ENCODE peak calls at places on chromosomes 16 and 17, in ten cellular contexts. Z is lung; W is activated T-helper 1 cell treated with anti-CD3 and anti-CD28 coated beads, Interleukin-2, amount 50 U/mL, for 16 hours; Y is A172; J is stimulated activated CD4-positive, alpha-beta T cell treated with anti-CD3 and anti-CD28 coated beads, Interleukin-2, amount 100 ng/mL, for 48 hours; D is AG08395; U is stimulated activated naive CD8-positive, alpha-beta T cell treated with anti-CD3 and anti-CD28 coated beads, Interleukin-15, amount 100 ng/mL, for 72 hours; R is mucosa of descending colon; X is C1 segment of cervical spinal cord; T is activated CD4-positive, CD25-positive, alpha-beta regulatory T cell. G is an unnamed sample.
A peak's percentile ranks its signal among the peaks of the same experiment; 100 is the strongest.

GRCh38 chr17:47791025-47791424 is 30.6 kb downstream of the OSBPL7 start:
- DNase-seq in Z (no peak), W (no peak), Y (no peak), J (no peak), D (no peak), U (no peak), R (no peak), X (no peak), T (no peak), G (no peak)

GRCh38 chr17:48724241-48725004 is 1.4 kb downstream of the PRAC2 start:
- DNase-seq in Z (peak; percentile 82), W (peak; percentile 46), Y (peak; percentile 63), J (peak; percentile 83), D (peak; percentile 70), U (peak; percentile 73), R (peak; percentile 91), X (peak; percentile 10), T (peak; percentile 70), G (peak; percentile 18)

GRCh38 chr17:9729735-9730420 is 61.5 kb downstream of the DHRS7C start:
- DNase-seq in Z (no peak), W (no peak), Y (peak; percentile 66), J (no peak), D (no peak), U (no peak), R (no peak), X (no peak), T (no peak), G (no peak)

GRCh38 chr17:61196799-61197198 is 202.8 kb upstream of the TBX2 start:
- DNase-seq in Z (no peak), W (no peak), Y (no peak), J (no peak), D (no peak), U (no peak), R (no peak), X (no peak), T (no peak), G (no peak)

GRCh38 chr16:56451753-56452689 is 667 bp downstream of the OGFOD1 start:
- DNase-seq in Z (no peak), W (no peak), Y (peak; percentile 44), J (no peak), D (peak; percentile 70), U (no peak), R (peak; percentile 54), X (peak; percentile 51), T (no peak), G (peak; percentile 15)

GRCh38 chr17:66985338-66985737 is 20.8 kb downstream of the CACNG4 start:
- DNase-seq in Z (no peak), W (no peak), Y (no peak), J (no peak), D (no peak), U (no peak), R (no peak), X (no peak), T (no peak), G (no peak)

GRCh38 chr16:27965801-27966200 is 97.7 kb downstream of the GSG1L start:
- DNase-seq in Z (no peak), W (no peak), Y (no peak), J (no peak), D (no peak), U (no peak), R (no peak), X (no peak), T (no peak), G (no peak)

GRCh38 chr16:10556240-10556639 is 24.2 kb downstream of the EMP2 start:
- DNase-seq in Z (no peak), W (no peak), Y (no peak), J (no peak), D (no peak), U (no peak), R (no peak), X (no peak), T (no peak), G (no peak)

GRCh38 chr17:68640601-68641000 is 39.4 kb upstream of the FAM20A start:
- DNase-seq in Z (no peak), W (no peak), Y (no peak), J (no peak), D (no peak), U (no peak), R (no peak), X (no peak), T (no peak), G (no peak)

GRCh38 chr16:84883301-84883700 is 63.5 kb downstream of the CRISPLD2 start:
- DNase-seq in Z (no peak), W (no peak), Y (no peak), J (no peak), D (peak; percentile 51), U (no peak), R (no peak), X (no peak), T (no peak), G (no peak)

GRCh38 chr16:21272253-21272652 is 5.8 kb downstream of the CRYM start:
- DNase-seq in Z (no peak), W (no peak), Y (no peak), J (no peak), D (no peak), U (no peak), R (no peak), X (no peak), T (no peak), G (no peak)

GRCh38 chr16:71467810-71468209 is 5.8 kb upstream of the ZNF23 start:
- DNase-seq in Z (no peak), W (peak; percentile 14), Y (no peak), J (peak; percentile 28), D (peak; percentile 70), U (peak; percentile 11), R (no peak), X (no peak), T (peak; percentile 16), G (peak; percentile 3)

GRCh38 chr16:58041628-58041955 is 16.0 kb downstream of the MMP15 start:
- DNase-seq in Z (no peak), W (no peak), Y (no peak), J (no peak), D (no peak), U (no peak), R (no peak), X (no peak), T (no peak), G (no peak)

GRCh38 chr17:15377608-15378007 is 36.2 kb upstream of the TEKT3 start:
- DNase-seq in Z (no peak), W (no peak), Y (peak; percentile 90), J (no peak), D (peak; percentile 75), U (no peak), R (no peak), X (no peak), T (no peak), G (no peak)

GRCh38 chr17:66414528-66415175 is 112.2 kb downstream of the PRKCA start:
- DNase-seq in Z (no peak), W (no peak), Y (no peak), J (no peak), D (no peak), U (no peak), R (no peak), X (no peak), T (no peak), G (no peak)

GRCh38 chr16:3022697-3023414 is 886 bp downstream of the HCFC1R1 start:
- DNase-seq in Z (no peak), W (no peak), Y (no peak), J (no peak), D (peak; percentile 19), U (no peak), R (peak; percentile 69), X (no peak), T (no peak), G (no peak)

GRCh38 chr16:73433493-73434307 is 385.8 kb upstream of the ZFHX3 start:
- DNase-seq in Z (no peak), W (no peak), Y (no peak), J (no peak), D (no peak), U (no peak), R (no peak), X (no peak), T (no peak), G (no peak)

GRCh38 chr16:89080251-89080853 is 13.3 kb upstream of the ACSF3 start:
- DNase-seq in Z (no peak), W (no peak), Y (no peak), J (no peak), D (no peak), U (no peak), R (no peak), X (no peak), T (no peak), G (no peak)

GRCh38 chr16:11604783-11605563 is 18.3 kb upstream of the LITAF start:
- DNase-seq in Z (no peak), W (no peak), Y (no peak), J (no peak), D (no peak), U (no peak), R (peak; percentile 66), X (no peak), T (no peak), G (no peak)

GRCh38 chr17:55774834-55775233 is 24.0 kb downstream of the PCTP start:
- DNase-seq in Z (no peak), W (no peak), Y (no peak), J (no peak), D (no peak), U (no peak), R (no peak), X (no peak), T (no peak), G (no peak)

GRCh38 chr16:79437764-79438728 is 162.5 kb downstream of the MAF start:
- DNase-seq in Z (no peak), W (no peak), Y (no peak), J (no peak), D (no peak), U (no peak), R (no peak), X (peak; percentile 66), T (no peak), G (no peak)